ENCODE peak calls at places on chromosomes 2 and 18, in six cellular contexts. R, L, D, C, K and E are unnamed samples.

GRCh38 chr2:109513749-109514588 is 99.8 kb downstream of the SEPTIN10 start:
- DNase-seq in L (no peak), K (peak; percentile 86), C (no peak), D (no peak), R (no peak), E (peak; percentile 97)

GRCh38 chr2:211367711-211368110 is 811.3 kb downstream of the CPS1 start:
- DNase-seq in L (no peak), C (no peak), R (no peak), D (no peak), K (no peak), E (no peak)

GRCh38 chr2:45439788-45440773 is 171.0 kb downstream of the SRBD1 start:
- DNase-seq in K (no peak), L (no peak), D (peak; percentile 7), R (no peak), C (no peak), E (peak; percentile 53)

GRCh38 chr2:241978670-241979069 is 109.1 kb downstream of the RTP5 start:
- DNase-seq in D (no peak), C (no peak), R (no peak), L (peak; percentile 30), K (no peak), E (no peak)

GRCh38 chr18:805008-805754 is 6.9 kb downstream of the YES1 start:
- DNase-seq in R (no peak), K (no peak), D (no peak), C (no peak), L (no peak), E (no peak)

GRCh38 chr2:28507806-28508764 is 12.2 kb downstream of the PLB1 start:
- DNase-seq in D (no peak), C (peak; percentile 53), L (no peak), K (no peak), R (no peak), E (no peak)

GRCh38 chr2:147916723-147917122 is 71.9 kb downstream of the ACVR2A start:
- DNase-seq in R (no peak), D (no peak), C (no peak), K (no peak), L (no peak), E (no peak)

GRCh38 chr2:171434671-171434980 is 600 bp downstream of the DCAF17 start:
- DNase-seq in C (no peak), D (no peak), L (no peak), K (no peak), R (no peak), E (no peak)

GRCh38 chr2:61288070-61288841 is 126.3 kb downstream of the C2orf74 start:
- DNase-seq in K (no peak), D (no peak), C (no peak), L (no peak), R (no peak), E (peak; percentile 22)

GRCh38 chr2:189210250-189211075 is 30.9 kb upstream of the COL5A2 start:
- DNase-seq in R (no peak), L (no peak), K (peak; percentile 64), C (no peak), D (no peak), E (peak; percentile 96)